ENCODE peak calls at places on chromosomes 11 and 22, in nine cellular contexts. V, I, X, H, E, Y, P, B and F are unnamed samples.

GRCh38 chr11:3091846-3092602 is 34.8 kb upstream of the CARS1 start:
- DNase-seq in V (peak), I (peak), X (peak), H (peak), E (peak), Y (peak), P (peak), B (peak), F (peak)

GRCh38 chr11:134449713-134450112 is 37.7 kb upstream of the B3GAT1 start:
- DNase-seq in V (no peak), I (peak), X (no peak), H (no peak), E (no peak), Y (no peak), P (no peak), B (peak), F (no peak)

GRCh38 chr11:127392575-127392974 is 392.0 kb upstream of the KIRREL3 start:
- DNase-seq in V (no peak), I (no peak), X (no peak), H (no peak), E (no peak), Y (no peak), P (no peak), B (no peak), F (no peak)

GRCh38 chr22:44583076-44583760 is 85.2 kb upstream of the RTL6 start:
- DNase-seq in V (no peak), I (no peak), X (peak), H (peak), E (no peak), Y (no peak), P (peak), B (no peak), F (no peak)

GRCh38 chr22:46458525-46458924 is 78.9 kb downstream of the CELSR1 start:
- DNase-seq in V (no peak), I (no peak), X (no peak), H (no peak), E (no peak), Y (no peak), P (no peak), B (no peak), F (peak)

GRCh38 chr22:50118557-50119168 is 28.9 kb downstream of the MOV10L1 start:
- DNase-seq in V (no peak), I (no peak), X (peak), H (peak), E (no peak), Y (no peak), P (peak), B (no peak), F (no peak)

GRCh38 chr22:37270928-37271650 is 11.2 kb upstream of the CYTH4 start:
- DNase-seq in V (no peak), I (no peak), X (peak), H (peak), E (no peak), Y (no peak), P (no peak), B (no peak), F (no peak)

GRCh38 chr11:36372101-36372767 is 76.1 kb downstream of the PRR5L start:
- DNase-seq in V (no peak), I (no peak), X (peak), H (peak), E (no peak), Y (no peak), P (peak), B (no peak), F (no peak)

GRCh38 chr11:3170756-3171670 is 5.9 kb upstream of the OSBPL5 start:
- DNase-seq in V (no peak), I (no peak), X (no peak), H (no peak), E (no peak), Y (no peak), P (no peak), B (no peak), F (peak)

GRCh38 chr11:76166314-76166713 is 40.0 kb downstream of the WNT11 start:
- DNase-seq in V (no peak), I (no peak), X (no peak), H (peak), E (peak), Y (peak), P (no peak), B (no peak), F (no peak)

GRCh38 chr22:45977003-45977395 is at the start of gene WNT7B:
- DNase-seq in V (no peak), I (peak), X (no peak), H (no peak), E (peak), Y (no peak), P (no peak), B (peak), F (no peak)

GRCh38 chr11:119404872-119405271 is 18.1 kb downstream of the THY1 start:
- DNase-seq in V (no peak), I (no peak), X (no peak), H (no peak), E (no peak), Y (no peak), P (peak), B (no peak), F (no peak)

GRCh38 chr22:40898850-40899357 is 37.0 kb upstream of the DNAJB7 start:
- DNase-seq in V (no peak), I (peak), X (peak), H (peak), E (peak), Y (no peak), P (peak), B (peak), F (no peak)

GRCh38 chr11:112292188-112292587 is 31.5 kb upstream of the PLET1 start:
- DNase-seq in V (no peak), I (no peak), X (no peak), H (no peak), E (no peak), Y (no peak), P (no peak), B (no peak), F (no peak)

GRCh38 chr11:9687736-9688494 is 24.0 kb downstream of the SWAP70 start:
- DNase-seq in V (no peak), I (no peak), X (peak), H (no peak), E (no peak), Y (no peak), P (no peak), B (no peak), F (no peak)

GRCh38 chr11:11218287-11218986 is 134.6 kb downstream of the CSNK2A3 start:
- DNase-seq in V (no peak), I (no peak), X (no peak), H (no peak), E (no peak), Y (no peak), P (no peak), B (no peak), F (no peak)

GRCh38 chr22:22156716-22157499 is 87.7 kb upstream of the VPREB1 start:
- DNase-seq in V (peak), I (peak), X (peak), H (peak), E (peak), Y (peak), P (peak), B (peak), F (no peak)

GRCh38 chr11:104529213-104529612 is 365.3 kb upstream of the PDGFD start:
- DNase-seq in V (no peak), I (no peak), X (peak), H (no peak), E (no peak), Y (no peak), P (no peak), B (no peak), F (no peak)

GRCh38 chr11:8097926-8098325 is 16.9 kb downstream of the TUB start:
- DNase-seq in V (no peak), I (no peak), X (no peak), H (no peak), E (no peak), Y (no peak), P (no peak), B (no peak), F (no peak)

GRCh38 chr22:26592368-26593015 is 2.6 kb upstream of the TPST2 start:
- DNase-seq in V (no peak), I (no peak), X (no peak), H (peak), E (peak), Y (peak), P (no peak), B (no peak), F (no peak)

GRCh38 chr11:74282863-74283484 is 28.5 kb downstream of the P4HA3 start:
- DNase-seq in V (no peak), I (no peak), X (no peak), H (no peak), E (peak), Y (no peak), P (peak), B (no peak), F (no peak)

GRCh38 chr11:40029406-40029805 is 1430.0 kb downstream of the LRRC4C start:
- DNase-seq in V (no peak), I (no peak), X (no peak), H (no peak), E (no peak), Y (no peak), P (no peak), B (peak), F (no peak)

GRCh38 chr11:134543144-134544044 is 131.4 kb upstream of the B3GAT1 start:
- DNase-seq in V (no peak), I (no peak), X (no peak), H (no peak), E (no peak), Y (peak), P (no peak), B (no peak), F (peak)

GRCh38 chr11:65487467-65488272 is 11.2 kb upstream of the MALAT1 start:
- DNase-seq in V (peak), I (peak), X (peak), H (peak), E (no peak), Y (no peak), P (peak), B (peak), F (peak)

GRCh38 chr22:23064381-23065068 is 5.8 kb upstream of the GNAZ start:
- DNase-seq in V (no peak), I (no peak), X (no peak), H (no peak), E (no peak), Y (peak), P (no peak), B (no peak), F (no peak)

GRCh38 chr22:24091551-24092420 is 80.7 kb downstream of the CABIN1 start:
- DNase-seq in V (no peak), I (no peak), X (no peak), H (no peak), E (no peak), Y (no peak), P (no peak), B (no peak), F (no peak)

GRCh38 chr11:111299111-111300026 is 1.0 kb downstream of the POU2AF3 start:
- DNase-seq in V (peak), I (no peak), X (peak), H (no peak), E (no peak), Y (no peak), P (peak), B (no peak), F (peak)

GRCh38 chr22:25081409-25081824 is 118.2 kb upstream of the CRYBB3 start:
- DNase-seq in V (peak), I (no peak), X (peak), H (peak), E (peak), Y (no peak), P (peak), B (peak), F (peak)

GRCh38 chr11:45560153-45560934 is 105.1 kb downstream of the CHST1 start:
- DNase-seq in V (no peak), I (no peak), X (no peak), H (no peak), E (no peak), Y (no peak), P (no peak), B (peak), F (no peak)

GRCh38 chr11:67167715-67168114 is 48.7 kb downstream of the KDM2A start:
- DNase-seq in V (no peak), I (no peak), X (no peak), H (no peak), E (no peak), Y (no peak), P (no peak), B (no peak), F (no peak)

GRCh38 chr11:48107188-48107704 is 109.4 kb upstream of the OR4B1 start:
- DNase-seq in V (no peak), I (no peak), X (no peak), H (peak), E (peak), Y (no peak), P (peak), B (no peak), F (no peak)

GRCh38 chr11:36092314-36093030 is 148.6 kb downstream of the LDLRAD3 start:
- DNase-seq in V (no peak), I (no peak), X (peak), H (no peak), E (no peak), Y (no peak), P (no peak), B (no peak), F (no peak)

GRCh38 chr11:1200611-1201191 is 22.2 kb upstream of the MUC5B start:
- DNase-seq in V (no peak), I (no peak), X (no peak), H (no peak), E (no peak), Y (no peak), P (no peak), B (no peak), F (peak)

GRCh38 chr11:122097419-122098001 is 18.5 kb downstream of the BLID start:
- DNase-seq in V (no peak), I (peak), X (peak), H (no peak), E (no peak), Y (no peak), P (no peak), B (peak), F (no peak)

GRCh38 chr11:63937713-63938480 is 905 bp upstream of the NAA40 start:
- DNase-seq in V (no peak), I (peak), X (no peak), H (no peak), E (no peak), Y (no peak), P (no peak), B (peak), F (no peak)

GRCh38 chr11:75576445-75577049 is 14.5 kb downstream of the SERPINH1 start:
- DNase-seq in V (no peak), I (no peak), X (no peak), H (peak), E (no peak), Y (no peak), P (peak), B (no peak), F (no peak)

GRCh38 chr11:134576721-134577171 is 164.7 kb upstream of the B3GAT1 start:
- DNase-seq in V (no peak), I (no peak), X (no peak), H (no peak), E (no peak), Y (peak), P (no peak), B (no peak), F (no peak)

GRCh38 chr11:121669422-121669821 is 216.7 kb upstream of the SORL1-AS1 start:
- DNase-seq in V (no peak), I (peak), X (no peak), H (no peak), E (no peak), Y (no peak), P (no peak), B (no peak), F (no peak)

GRCh38 chr11:95088946-95089619 is 563 bp upstream of the ENDOD1 start:
- DNase-seq in V (no peak), I (no peak), X (peak), H (peak), E (peak), Y (peak), P (no peak), B (no peak), F (no peak)